ENCODE peak calls at places on chromosome 21, in four cellular contexts. One of them, this sample, is unnamed.

GRCh38 chr21:23478381-23478780 is 2128.9 kb downstream of the MRPL39 start:
- DNase-seq in A549: no peak
- DNase-seq in K562: no peak
- DNase-seq in endothelial cell of umbilical vein: no peak
- DNase-seq in this sample: no peak

GRCh38 chr21:27645285-27645684 is 678.4 kb upstream of the ADAMTS5 start:
- DNase-seq in A549: no peak
- DNase-seq in K562: no peak
- DNase-seq in endothelial cell of umbilical vein: no peak
- DNase-seq in this sample: no peak

GRCh38 chr21:46116846-46117585 is 19.1 kb downstream of the COL6A2 start:
- DNase-seq in A549: no peak
- DNase-seq in K562: no peak
- DNase-seq in endothelial cell of umbilical vein: no peak
- DNase-seq in this sample: no peak

GRCh38 chr21:28485301-28486022 is 507.2 kb downstream of the LTN1 start:
- DNase-seq in A549: no peak
- DNase-seq in K562: no peak
- DNase-seq in endothelial cell of umbilical vein: no peak
- DNase-seq in this sample: no peak

GRCh38 chr21:36330904-36331303 is 10.9 kb downstream of the MORC3 start:
- DNase-seq in A549: peak; percentile 53
- DNase-seq in K562: peak; percentile 64
- DNase-seq in endothelial cell of umbilical vein: peak; percentile 64
- DNase-seq in this sample: peak; percentile 70

GRCh38 chr21:19684328-19684727 is 1280.7 kb upstream of the TMPRSS15 start:
- DNase-seq in A549: no peak
- DNase-seq in K562: no peak
- DNase-seq in endothelial cell of umbilical vein: no peak
- DNase-seq in this sample: no peak

GRCh38 chr21:15999741-16000140 is 270.0 kb downstream of the USP25 start:
- DNase-seq in A549: no peak
- DNase-seq in K562: no peak
- DNase-seq in endothelial cell of umbilical vein: no peak
- DNase-seq in this sample: no peak

GRCh38 chr21:29580886-29581285 is 282.2 kb downstream of the BACH1 start:
- DNase-seq in A549: no peak
- DNase-seq in K562: no peak
- DNase-seq in endothelial cell of umbilical vein: no peak
- DNase-seq in this sample: no peak

GRCh38 chr21:40846057-40846456 is 901 bp downstream of the DSCAM start:
- DNase-seq in A549: no peak
- DNase-seq in K562: no peak
- DNase-seq in endothelial cell of umbilical vein: no peak
- DNase-seq in this sample: no peak

GRCh38 chr21:46581780-46582307 is 23.0 kb downstream of the S100B start:
- DNase-seq in A549: no peak
- DNase-seq in K562: no peak
- DNase-seq in endothelial cell of umbilical vein: no peak
- DNase-seq in this sample: no peak

GRCh38 chr21:17461582-17461981 is 51.3 kb upstream of the CXADR start:
- DNase-seq in A549: peak; percentile 21
- DNase-seq in K562: no peak
- DNase-seq in endothelial cell of umbilical vein: no peak
- DNase-seq in this sample: no peak

GRCh38 chr21:26966360-26966977 is 419 bp downstream of the ADAMTS5 start:
- DNase-seq in A549: no peak
- DNase-seq in K562: no peak
- DNase-seq in endothelial cell of umbilical vein: no peak
- DNase-seq in this sample: peak; percentile 3

GRCh38 chr21:45505416-45506021 is 36.7 kb downstream of the SLC19A1 start:
- DNase-seq in A549: no peak
- DNase-seq in K562: no peak
- DNase-seq in endothelial cell of umbilical vein: no peak
- DNase-seq in this sample: no peak

GRCh38 chr21:31731112-31731801 is 661 bp downstream of the SCAF4 start:
- DNase-seq in A549: no peak
- DNase-seq in K562: peak; percentile 74
- DNase-seq in endothelial cell of umbilical vein: no peak
- DNase-seq in this sample: peak; percentile 64
- TF ChIP-seq MYC in A549: no peak
- TF ChIP-seq MYC in K562: peak; percentile 2
- TF ChIP-seq MYC in endothelial cell of umbilical vein: no peak
- TF ChIP-seq MYC in this sample: no peak

GRCh38 chr21:41901782-41902181 is 22.6 kb upstream of the PRDM15 start:
- DNase-seq in A549: no peak
- DNase-seq in K562: no peak
- DNase-seq in endothelial cell of umbilical vein: no peak
- DNase-seq in this sample: no peak

GRCh38 chr21:41900401-41900800 is 21.3 kb upstream of the PRDM15 start:
- DNase-seq in A549: no peak
- DNase-seq in K562: no peak
- DNase-seq in endothelial cell of umbilical vein: no peak
- DNase-seq in this sample: no peak

GRCh38 chr21:41899431-41900202 is 20.5 kb upstream of the PRDM15 start:
- DNase-seq in A549: no peak
- DNase-seq in K562: no peak
- DNase-seq in endothelial cell of umbilical vein: no peak
- DNase-seq in this sample: no peak

GRCh38 chr21:41902946-41903345 is 23.8 kb upstream of the PRDM15 start:
- DNase-seq in A549: no peak
- DNase-seq in K562: no peak
- DNase-seq in endothelial cell of umbilical vein: no peak
- DNase-seq in this sample: no peak

GRCh38 chr21:41901099-41901498 is 22.0 kb upstream of the PRDM15 start:
- DNase-seq in A549: no peak
- DNase-seq in K562: no peak
- DNase-seq in endothelial cell of umbilical vein: no peak
- DNase-seq in this sample: no peak
- TF ChIP-seq POLR2A in A549: no peak
- TF ChIP-seq POLR2A in K562: no peak
- TF ChIP-seq POLR2A in endothelial cell of umbilical vein: no peak
- TF ChIP-seq POLR2A in this sample: no peak

GRCh38 chr21:38809170-38809878 is 3.6 kb downstream of the ETS2 start:
- DNase-seq in A549: no peak
- DNase-seq in K562: no peak
- DNase-seq in endothelial cell of umbilical vein: no peak
- DNase-seq in this sample: peak; percentile 36

GRCh38 chr21:38806153-38806941 is 618 bp downstream of the ETS2 start:
- DNase-seq in A549: no peak
- DNase-seq in K562: peak; percentile 53
- DNase-seq in endothelial cell of umbilical vein: no peak
- DNase-seq in this sample: peak; percentile 55

GRCh38 chr21:38807481-38807880 is 1.8 kb downstream of the ETS2 start:
- DNase-seq in A549: no peak
- DNase-seq in K562: no peak
- DNase-seq in endothelial cell of umbilical vein: peak; percentile 44
- DNase-seq in this sample: no peak

GRCh38 chr21:38806942-38807284 is 1.2 kb downstream of the ETS2 start:
- DNase-seq in A549: no peak
- DNase-seq in K562: peak; percentile 28
- DNase-seq in endothelial cell of umbilical vein: peak; percentile 52
- DNase-seq in this sample: no peak

DNA sequence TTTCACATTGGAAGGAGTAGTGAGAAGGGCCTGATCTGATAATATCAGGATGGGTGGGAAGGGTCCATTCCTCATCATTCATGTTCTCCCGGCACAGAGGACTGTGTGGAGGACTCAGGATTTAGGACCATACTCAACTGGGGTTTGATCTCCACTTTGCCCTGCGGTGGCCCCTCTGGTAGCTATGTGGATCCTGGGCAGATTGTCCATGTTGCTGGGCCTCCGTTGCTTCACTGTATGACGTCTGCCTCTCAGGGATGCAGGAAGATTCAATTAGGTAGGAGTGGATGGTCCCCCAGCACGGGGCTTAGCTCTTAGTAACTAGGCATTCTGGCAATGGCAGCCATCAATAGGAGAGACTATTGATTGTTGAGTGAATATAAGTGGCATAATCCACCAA is 2.3 kb downstream of the ETS2 start:
- DNase-seq in A549: no peak
- DNase-seq in K562: no peak
- DNase-seq in endothelial cell of umbilical vein: no peak
- DNase-seq in this sample: no peak
- H3K4me3 ChIP-seq in A549: peak overlapping the region; percentile 93
- H3K4me3 ChIP-seq in K562: peak overlapping the region; percentile 69
- H3K4me3 ChIP-seq in endothelial cell of umbilical vein: peak overlapping the region; percentile 98
- H3K4me3 ChIP-seq in this sample: peak overlapping the region; percentile 21

GRCh38 chr21:42055425-42055824 is 15.7 kb upstream of the UMODL1 start:
- DNase-seq in A549: no peak
- DNase-seq in K562: no peak
- DNase-seq in endothelial cell of umbilical vein: no peak
- DNase-seq in this sample: no peak

GRCh38 chr21:42058631-42059111 is 12.4 kb upstream of the UMODL1 start:
- DNase-seq in A549: no peak
- DNase-seq in K562: no peak
- DNase-seq in endothelial cell of umbilical vein: no peak
- DNase-seq in this sample: no peak

GRCh38 chr21:42056468-42056867 is 14.6 kb upstream of the UMODL1 start:
- DNase-seq in A549: no peak
- DNase-seq in K562: no peak
- DNase-seq in endothelial cell of umbilical vein: no peak
- DNase-seq in this sample: no peak

GRCh38 chr21:42057861-42058437 is 13.2 kb upstream of the UMODL1 start:
- DNase-seq in A549: no peak
- DNase-seq in K562: no peak
- DNase-seq in endothelial cell of umbilical vein: peak; percentile 13
- DNase-seq in this sample: no peak

GRCh38 chr21:42056996-42057689 is 14.0 kb upstream of the UMODL1 start:
- DNase-seq in A549: no peak
- DNase-seq in K562: no peak
- DNase-seq in endothelial cell of umbilical vein: peak; percentile 61
- DNase-seq in this sample: no peak
- TF ChIP-seq MYC in A549: no peak
- TF ChIP-seq MYC in K562: no peak
- TF ChIP-seq MYC in endothelial cell of umbilical vein: no peak
- TF ChIP-seq MYC in this sample: no peak

GRCh38 chr21:33237446-33237845 is 7.7 kb downstream of the IFNAR2 start:
- DNase-seq in A549: no peak
- DNase-seq in K562: no peak
- DNase-seq in endothelial cell of umbilical vein: no peak
- DNase-seq in this sample: no peak
- TF ChIP-seq POLR2A in A549: no peak
- TF ChIP-seq POLR2A in K562: no peak
- TF ChIP-seq POLR2A in endothelial cell of umbilical vein: no peak
- TF ChIP-seq POLR2A in this sample: no peak

DNA sequence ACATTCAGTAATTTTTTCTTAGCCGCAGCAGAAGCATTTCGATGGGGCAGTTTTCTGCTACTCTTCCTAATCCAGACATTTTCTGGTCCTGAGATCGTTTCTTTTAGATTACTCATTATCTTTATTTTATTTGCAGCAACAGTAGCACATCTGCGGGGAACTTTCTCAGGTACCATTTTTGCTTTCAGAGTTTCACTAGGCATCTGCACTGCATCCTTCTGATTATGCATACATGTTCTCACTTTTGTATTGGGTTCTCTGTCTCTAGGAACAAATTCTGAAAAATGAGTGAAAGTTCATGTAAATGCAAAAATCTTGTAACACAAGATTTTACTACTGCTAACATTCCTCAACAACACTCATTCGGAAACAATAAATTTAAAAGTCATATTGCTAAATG is 3.9 kb upstream of the PSMG1 start:
- DNase-seq in A549: no peak
- DNase-seq in K562: no peak
- DNase-seq in endothelial cell of umbilical vein: no peak
- DNase-seq in this sample: no peak
- H3K4me3 ChIP-seq in A549: no peak overlapping the region
- H3K4me3 ChIP-seq in K562: no peak overlapping the region
- H3K4me3 ChIP-seq in endothelial cell of umbilical vein: no peak overlapping the region
- H3K4me3 ChIP-seq in this sample: no peak overlapping the region

DNA sequence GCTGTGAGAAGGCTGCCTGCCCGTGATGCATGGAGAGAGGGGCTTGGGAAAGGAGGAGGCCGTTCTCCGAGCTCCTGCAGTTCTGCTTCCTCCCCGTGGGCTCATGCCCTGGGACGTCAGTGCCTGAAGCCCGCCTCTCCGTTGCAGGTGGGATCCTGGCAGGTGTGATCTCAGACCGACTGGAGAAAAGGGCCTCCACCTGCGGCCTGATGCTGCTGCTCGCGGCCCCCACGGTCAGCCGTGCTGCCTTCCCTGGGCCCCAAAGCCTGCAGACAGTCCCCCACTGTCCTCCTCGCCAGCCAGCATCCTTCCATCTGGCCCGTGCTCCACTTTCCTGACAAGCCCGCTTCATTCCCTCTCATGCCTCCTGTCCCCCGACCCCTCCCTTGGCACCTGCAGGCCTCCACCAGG is 50.9 kb downstream of the SLC37A1 start:
- DNase-seq in A549: no peak
- DNase-seq in K562: no peak
- DNase-seq in endothelial cell of umbilical vein: no peak
- DNase-seq in this sample: no peak
- TF ChIP-seq MYC in A549: no peak
- TF ChIP-seq MYC in K562: no peak
- TF ChIP-seq MYC in endothelial cell of umbilical vein: no peak
- TF ChIP-seq MYC in this sample: no peak

GRCh38 chr21:38773108-38774061 is 32.3 kb upstream of the ETS2 start:
- DNase-seq in A549: peak; percentile 82
- DNase-seq in K562: no peak
- DNase-seq in endothelial cell of umbilical vein: peak; percentile 91
- DNase-seq in this sample: peak; percentile 29
- TF ChIP-seq POLR2A in A549: no peak
- TF ChIP-seq POLR2A in K562: no peak
- TF ChIP-seq POLR2A in endothelial cell of umbilical vein: no peak
- TF ChIP-seq POLR2A in this sample: no peak

DNA sequence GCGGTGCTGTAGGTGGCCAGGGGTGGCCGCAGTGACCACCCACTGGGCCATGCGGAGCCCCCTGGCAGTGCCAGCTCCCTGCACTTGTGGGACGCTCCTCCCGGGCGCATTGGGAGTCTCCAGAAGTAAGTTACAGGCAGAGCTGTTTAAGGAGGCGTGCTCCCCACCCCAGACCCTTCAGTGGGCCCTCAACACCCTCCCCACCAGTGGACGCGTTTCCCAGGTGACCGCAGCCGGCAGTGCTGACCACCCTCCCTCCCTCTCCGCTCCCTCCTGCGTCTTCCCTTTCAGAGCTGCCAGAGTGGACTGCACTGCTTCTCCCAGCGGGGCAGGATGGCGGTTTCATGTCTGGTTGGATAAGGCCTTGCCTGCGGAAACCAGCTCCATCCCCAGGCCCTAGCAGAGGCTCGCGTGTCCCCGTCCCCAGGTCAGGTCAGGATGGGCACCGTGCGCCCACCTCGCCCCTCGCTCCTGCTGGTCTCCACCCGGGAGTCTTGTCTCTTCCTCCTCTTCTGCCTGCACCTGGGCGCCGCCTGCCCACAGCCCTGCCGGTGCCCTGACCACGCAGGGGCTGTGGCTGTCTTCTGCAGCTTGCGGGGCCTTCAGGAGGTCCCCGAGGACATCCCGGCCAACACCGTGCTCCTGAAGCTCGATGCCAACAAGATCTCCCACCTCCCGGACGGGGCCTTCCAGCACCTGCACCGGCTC is 1.1 kb downstream of the LRRC3 start:
- DNase-seq in A549: no peak
- DNase-seq in K562: no peak
- DNase-seq in endothelial cell of umbilical vein: peak; percentile 5
- DNase-seq in this sample: no peak
- H3K4me3 ChIP-seq in A549: peak overlapping the region; percentile 80
- H3K4me3 ChIP-seq in K562: no peak overlapping the region
- H3K4me3 ChIP-seq in endothelial cell of umbilical vein: peak overlapping the region; percentile 62
- H3K4me3 ChIP-seq in this sample: no peak overlapping the region